ENCODE peak calls at places on chromosome 21, in eight cellular contexts. One of them, this sample, is unnamed.

GRCh38 chr21:39007985-39008384 is 175.3 kb downstream of the PSMG1 start:
- DNase-seq in A549: no peak
- DNase-seq in effector memory CD8-positive, alpha-beta T cell: no peak
- DNase-seq in activated T-helper 1 cell treated with anti-CD3 and anti-CD28 coated beads, Interleukin-12 subunit alpha, Interleukin-12 subunit beta, Interleukin-2, Interleukin-4 antibody, amounts not matched to agents 30 ng/mL and 10 ng/mL and 1 ng/mL, durations not matched to agents 14 hours and 24 hours and 36 hours: no peak
- DNase-seq in NCI-H1105: no peak
- DNase-seq in NCI-H1092 treated with DMSO at 0.1 percent for 48 hours: no peak
- DNase-seq in NAMALWA: no peak
- DNase-seq in NCI-H2029 treated with DMSO at 0.1 percent for 48 hours: no peak
- DNase-seq in this sample: no peak

GRCh38 chr21:45108808-45109800 is 34.7 kb downstream of the ADARB1 start:
- DNase-seq in A549: no peak
- DNase-seq in effector memory CD8-positive, alpha-beta T cell: no peak
- DNase-seq in activated T-helper 1 cell treated with anti-CD3 and anti-CD28 coated beads, Interleukin-12 subunit alpha, Interleukin-12 subunit beta, Interleukin-2, Interleukin-4 antibody, amounts not matched to agents 30 ng/mL and 10 ng/mL and 1 ng/mL, durations not matched to agents 14 hours and 24 hours and 36 hours: no peak
- DNase-seq in NCI-H1105: no peak
- DNase-seq in NCI-H1092 treated with DMSO at 0.1 percent for 48 hours: no peak
- DNase-seq in NAMALWA: no peak
- DNase-seq in NCI-H2029 treated with DMSO at 0.1 percent for 48 hours: no peak
- DNase-seq in this sample: peak; percentile 23

GRCh38 chr21:42097860-42098259 is 26.7 kb downstream of the UMODL1 start:
- DNase-seq in A549: peak; percentile 84
- DNase-seq in effector memory CD8-positive, alpha-beta T cell: no peak
- DNase-seq in activated T-helper 1 cell treated with anti-CD3 and anti-CD28 coated beads, Interleukin-12 subunit alpha, Interleukin-12 subunit beta, Interleukin-2, Interleukin-4 antibody, amounts not matched to agents 30 ng/mL and 10 ng/mL and 1 ng/mL, durations not matched to agents 14 hours and 24 hours and 36 hours: no peak
- DNase-seq in NCI-H1105: no peak
- DNase-seq in NCI-H1092 treated with DMSO at 0.1 percent for 48 hours: peak; percentile 17
- DNase-seq in NAMALWA: no peak
- DNase-seq in NCI-H2029 treated with DMSO at 0.1 percent for 48 hours: peak; percentile 79
- DNase-seq in this sample: peak; percentile 97

GRCh38 chr21:28580585-28580984 is 412.1 kb downstream of the LTN1 start:
- DNase-seq in A549: no peak
- DNase-seq in effector memory CD8-positive, alpha-beta T cell: no peak
- DNase-seq in activated T-helper 1 cell treated with anti-CD3 and anti-CD28 coated beads, Interleukin-12 subunit alpha, Interleukin-12 subunit beta, Interleukin-2, Interleukin-4 antibody, amounts not matched to agents 30 ng/mL and 10 ng/mL and 1 ng/mL, durations not matched to agents 14 hours and 24 hours and 36 hours: no peak
- DNase-seq in NCI-H1105: no peak
- DNase-seq in NCI-H1092 treated with DMSO at 0.1 percent for 48 hours: no peak
- DNase-seq in NAMALWA: no peak
- DNase-seq in NCI-H2029 treated with DMSO at 0.1 percent for 48 hours: no peak
- DNase-seq in this sample: no peak

GRCh38 chr21:42668193-42668592 is 14.8 kb downstream of the PDE9A start:
- DNase-seq in A549: no peak
- DNase-seq in effector memory CD8-positive, alpha-beta T cell: no peak
- DNase-seq in activated T-helper 1 cell treated with anti-CD3 and anti-CD28 coated beads, Interleukin-12 subunit alpha, Interleukin-12 subunit beta, Interleukin-2, Interleukin-4 antibody, amounts not matched to agents 30 ng/mL and 10 ng/mL and 1 ng/mL, durations not matched to agents 14 hours and 24 hours and 36 hours: no peak
- DNase-seq in NCI-H1105: no peak
- DNase-seq in NCI-H1092 treated with DMSO at 0.1 percent for 48 hours: no peak
- DNase-seq in NAMALWA: no peak
- DNase-seq in NCI-H2029 treated with DMSO at 0.1 percent for 48 hours: no peak
- DNase-seq in this sample: no peak

GRCh38 chr21:35366348-35367085 is 317.4 kb upstream of the RUNX1 start:
- DNase-seq in A549: no peak
- DNase-seq in effector memory CD8-positive, alpha-beta T cell: no peak
- DNase-seq in activated T-helper 1 cell treated with anti-CD3 and anti-CD28 coated beads, Interleukin-12 subunit alpha, Interleukin-12 subunit beta, Interleukin-2, Interleukin-4 antibody, amounts not matched to agents 30 ng/mL and 10 ng/mL and 1 ng/mL, durations not matched to agents 14 hours and 24 hours and 36 hours: no peak
- DNase-seq in NCI-H1105: peak; percentile 19
- DNase-seq in NCI-H1092 treated with DMSO at 0.1 percent for 48 hours: peak; percentile 62
- DNase-seq in NAMALWA: no peak
- DNase-seq in NCI-H2029 treated with DMSO at 0.1 percent for 48 hours: no peak
- DNase-seq in this sample: no peak

GRCh38 chr21:41798326-41798725 is 31.5 kb upstream of the RIPK4 start:
- DNase-seq in A549: no peak
- DNase-seq in effector memory CD8-positive, alpha-beta T cell: no peak
- DNase-seq in activated T-helper 1 cell treated with anti-CD3 and anti-CD28 coated beads, Interleukin-12 subunit alpha, Interleukin-12 subunit beta, Interleukin-2, Interleukin-4 antibody, amounts not matched to agents 30 ng/mL and 10 ng/mL and 1 ng/mL, durations not matched to agents 14 hours and 24 hours and 36 hours: no peak
- DNase-seq in NCI-H1105: no peak
- DNase-seq in NCI-H1092 treated with DMSO at 0.1 percent for 48 hours: no peak
- DNase-seq in NAMALWA: no peak
- DNase-seq in NCI-H2029 treated with DMSO at 0.1 percent for 48 hours: no peak
- DNase-seq in this sample: no peak

GRCh38 chr21:35254006-35254751 is 205.1 kb upstream of the RUNX1 start:
- DNase-seq in A549: no peak
- DNase-seq in effector memory CD8-positive, alpha-beta T cell: no peak
- DNase-seq in activated T-helper 1 cell treated with anti-CD3 and anti-CD28 coated beads, Interleukin-12 subunit alpha, Interleukin-12 subunit beta, Interleukin-2, Interleukin-4 antibody, amounts not matched to agents 30 ng/mL and 10 ng/mL and 1 ng/mL, durations not matched to agents 14 hours and 24 hours and 36 hours: no peak
- DNase-seq in NCI-H1105: no peak
- DNase-seq in NCI-H1092 treated with DMSO at 0.1 percent for 48 hours: no peak
- DNase-seq in NAMALWA: no peak
- DNase-seq in NCI-H2029 treated with DMSO at 0.1 percent for 48 hours: no peak
- DNase-seq in this sample: no peak

GRCh38 chr21:39321424-39321823 is 8.0 kb upstream of the BRWD1 start:
- DNase-seq in A549: peak; percentile 14
- DNase-seq in effector memory CD8-positive, alpha-beta T cell: no peak
- DNase-seq in activated T-helper 1 cell treated with anti-CD3 and anti-CD28 coated beads, Interleukin-12 subunit alpha, Interleukin-12 subunit beta, Interleukin-2, Interleukin-4 antibody, amounts not matched to agents 30 ng/mL and 10 ng/mL and 1 ng/mL, durations not matched to agents 14 hours and 24 hours and 36 hours: no peak
- DNase-seq in NCI-H1105: no peak
- DNase-seq in NCI-H1092 treated with DMSO at 0.1 percent for 48 hours: no peak
- DNase-seq in NAMALWA: no peak
- DNase-seq in NCI-H2029 treated with DMSO at 0.1 percent for 48 hours: no peak
- DNase-seq in this sample: no peak

GRCh38 chr21:29526545-29526944 is 227.8 kb downstream of the BACH1 start:
- DNase-seq in A549: no peak
- DNase-seq in effector memory CD8-positive, alpha-beta T cell: no peak
- DNase-seq in activated T-helper 1 cell treated with anti-CD3 and anti-CD28 coated beads, Interleukin-12 subunit alpha, Interleukin-12 subunit beta, Interleukin-2, Interleukin-4 antibody, amounts not matched to agents 30 ng/mL and 10 ng/mL and 1 ng/mL, durations not matched to agents 14 hours and 24 hours and 36 hours: no peak
- DNase-seq in NCI-H1105: no peak
- DNase-seq in NCI-H1092 treated with DMSO at 0.1 percent for 48 hours: no peak
- DNase-seq in NAMALWA: no peak
- DNase-seq in NCI-H2029 treated with DMSO at 0.1 percent for 48 hours: no peak
- DNase-seq in this sample: no peak

GRCh38 chr21:39676054-39676771 is 63.5 kb downstream of the B3GALT5 start:
- DNase-seq in A549: peak; percentile 45
- DNase-seq in effector memory CD8-positive, alpha-beta T cell: peak; percentile 13
- DNase-seq in activated T-helper 1 cell treated with anti-CD3 and anti-CD28 coated beads, Interleukin-12 subunit alpha, Interleukin-12 subunit beta, Interleukin-2, Interleukin-4 antibody, amounts not matched to agents 30 ng/mL and 10 ng/mL and 1 ng/mL, durations not matched to agents 14 hours and 24 hours and 36 hours: no peak
- DNase-seq in NCI-H1105: peak; percentile 82
- DNase-seq in NCI-H1092 treated with DMSO at 0.1 percent for 48 hours: peak; percentile 99
- DNase-seq in NAMALWA: no peak
- DNase-seq in NCI-H2029 treated with DMSO at 0.1 percent for 48 hours: peak; percentile 100
- DNase-seq in this sample: no peak

GRCh38 chr21:45356251-45356650 is 48.7 kb upstream of the COL18A1 start:
- DNase-seq in A549: no peak
- DNase-seq in effector memory CD8-positive, alpha-beta T cell: no peak
- DNase-seq in activated T-helper 1 cell treated with anti-CD3 and anti-CD28 coated beads, Interleukin-12 subunit alpha, Interleukin-12 subunit beta, Interleukin-2, Interleukin-4 antibody, amounts not matched to agents 30 ng/mL and 10 ng/mL and 1 ng/mL, durations not matched to agents 14 hours and 24 hours and 36 hours: no peak
- DNase-seq in NCI-H1105: no peak
- DNase-seq in NCI-H1092 treated with DMSO at 0.1 percent for 48 hours: no peak
- DNase-seq in NAMALWA: peak; percentile 22
- DNase-seq in NCI-H2029 treated with DMSO at 0.1 percent for 48 hours: no peak
- DNase-seq in this sample: no peak

GRCh38 chr21:46244602-46245001 is 16.0 kb upstream of the LSS start:
- DNase-seq in A549: no peak
- DNase-seq in effector memory CD8-positive, alpha-beta T cell: no peak
- DNase-seq in activated T-helper 1 cell treated with anti-CD3 and anti-CD28 coated beads, Interleukin-12 subunit alpha, Interleukin-12 subunit beta, Interleukin-2, Interleukin-4 antibody, amounts not matched to agents 30 ng/mL and 10 ng/mL and 1 ng/mL, durations not matched to agents 14 hours and 24 hours and 36 hours: no peak
- DNase-seq in NCI-H1105: no peak
- DNase-seq in NCI-H1092 treated with DMSO at 0.1 percent for 48 hours: no peak
- DNase-seq in NAMALWA: no peak
- DNase-seq in NCI-H2029 treated with DMSO at 0.1 percent for 48 hours: no peak
- DNase-seq in this sample: no peak

GRCh38 chr21:36080386-36080785 is 10.6 kb downstream of the CBR1 start:
- DNase-seq in A549: no peak
- DNase-seq in effector memory CD8-positive, alpha-beta T cell: no peak
- DNase-seq in activated T-helper 1 cell treated with anti-CD3 and anti-CD28 coated beads, Interleukin-12 subunit alpha, Interleukin-12 subunit beta, Interleukin-2, Interleukin-4 antibody, amounts not matched to agents 30 ng/mL and 10 ng/mL and 1 ng/mL, durations not matched to agents 14 hours and 24 hours and 36 hours: no peak
- DNase-seq in NCI-H1105: no peak
- DNase-seq in NCI-H1092 treated with DMSO at 0.1 percent for 48 hours: no peak
- DNase-seq in NAMALWA: no peak
- DNase-seq in NCI-H2029 treated with DMSO at 0.1 percent for 48 hours: no peak
- DNase-seq in this sample: no peak

GRCh38 chr21:26710155-26710554 is 135.1 kb downstream of the ADAMTS1 start:
- DNase-seq in A549: no peak
- DNase-seq in effector memory CD8-positive, alpha-beta T cell: no peak
- DNase-seq in activated T-helper 1 cell treated with anti-CD3 and anti-CD28 coated beads, Interleukin-12 subunit alpha, Interleukin-12 subunit beta, Interleukin-2, Interleukin-4 antibody, amounts not matched to agents 30 ng/mL and 10 ng/mL and 1 ng/mL, durations not matched to agents 14 hours and 24 hours and 36 hours: no peak
- DNase-seq in NCI-H1105: no peak
- DNase-seq in NCI-H1092 treated with DMSO at 0.1 percent for 48 hours: no peak
- DNase-seq in NAMALWA: no peak
- DNase-seq in NCI-H2029 treated with DMSO at 0.1 percent for 48 hours: no peak
- DNase-seq in this sample: no peak

GRCh38 chr21:35172231-35172630 is 123.1 kb upstream of the RUNX1 start:
- DNase-seq in A549: no peak
- DNase-seq in effector memory CD8-positive, alpha-beta T cell: no peak
- DNase-seq in activated T-helper 1 cell treated with anti-CD3 and anti-CD28 coated beads, Interleukin-12 subunit alpha, Interleukin-12 subunit beta, Interleukin-2, Interleukin-4 antibody, amounts not matched to agents 30 ng/mL and 10 ng/mL and 1 ng/mL, durations not matched to agents 14 hours and 24 hours and 36 hours: no peak
- DNase-seq in NCI-H1105: no peak
- DNase-seq in NCI-H1092 treated with DMSO at 0.1 percent for 48 hours: no peak
- DNase-seq in NAMALWA: no peak
- DNase-seq in NCI-H2029 treated with DMSO at 0.1 percent for 48 hours: no peak
- DNase-seq in this sample: no peak

GRCh38 chr21:28338906-28339305 is 653.8 kb downstream of the LTN1 start:
- DNase-seq in A549: no peak
- DNase-seq in effector memory CD8-positive, alpha-beta T cell: no peak
- DNase-seq in activated T-helper 1 cell treated with anti-CD3 and anti-CD28 coated beads, Interleukin-12 subunit alpha, Interleukin-12 subunit beta, Interleukin-2, Interleukin-4 antibody, amounts not matched to agents 30 ng/mL and 10 ng/mL and 1 ng/mL, durations not matched to agents 14 hours and 24 hours and 36 hours: no peak
- DNase-seq in NCI-H1105: no peak
- DNase-seq in NCI-H1092 treated with DMSO at 0.1 percent for 48 hours: no peak
- DNase-seq in NAMALWA: no peak
- DNase-seq in NCI-H2029 treated with DMSO at 0.1 percent for 48 hours: no peak
- DNase-seq in this sample: peak; percentile 91

GRCh38 chr21:21921410-21922232 is 923.4 kb downstream of the NCAM2 start:
- DNase-seq in A549: peak; percentile 3
- DNase-seq in effector memory CD8-positive, alpha-beta T cell: no peak
- DNase-seq in activated T-helper 1 cell treated with anti-CD3 and anti-CD28 coated beads, Interleukin-12 subunit alpha, Interleukin-12 subunit beta, Interleukin-2, Interleukin-4 antibody, amounts not matched to agents 30 ng/mL and 10 ng/mL and 1 ng/mL, durations not matched to agents 14 hours and 24 hours and 36 hours: no peak
- DNase-seq in NCI-H1105: peak; percentile 36
- DNase-seq in NCI-H1092 treated with DMSO at 0.1 percent for 48 hours: peak; percentile 32
- DNase-seq in NAMALWA: peak; percentile 47
- DNase-seq in NCI-H2029 treated with DMSO at 0.1 percent for 48 hours: no peak
- DNase-seq in this sample: no peak

GRCh38 chr21:36075171-36075570 is 5.3 kb downstream of the CBR1 start:
- DNase-seq in A549: no peak
- DNase-seq in effector memory CD8-positive, alpha-beta T cell: no peak
- DNase-seq in activated T-helper 1 cell treated with anti-CD3 and anti-CD28 coated beads, Interleukin-12 subunit alpha, Interleukin-12 subunit beta, Interleukin-2, Interleukin-4 antibody, amounts not matched to agents 30 ng/mL and 10 ng/mL and 1 ng/mL, durations not matched to agents 14 hours and 24 hours and 36 hours: no peak
- DNase-seq in NCI-H1105: no peak
- DNase-seq in NCI-H1092 treated with DMSO at 0.1 percent for 48 hours: no peak
- DNase-seq in NAMALWA: no peak
- DNase-seq in NCI-H2029 treated with DMSO at 0.1 percent for 48 hours: no peak
- DNase-seq in this sample: no peak

GRCh38 chr21:42666023-42666747 is 12.8 kb downstream of the PDE9A start:
- DNase-seq in A549: peak; percentile 31
- DNase-seq in effector memory CD8-positive, alpha-beta T cell: no peak
- DNase-seq in activated T-helper 1 cell treated with anti-CD3 and anti-CD28 coated beads, Interleukin-12 subunit alpha, Interleukin-12 subunit beta, Interleukin-2, Interleukin-4 antibody, amounts not matched to agents 30 ng/mL and 10 ng/mL and 1 ng/mL, durations not matched to agents 14 hours and 24 hours and 36 hours: no peak
- DNase-seq in NCI-H1105: no peak
- DNase-seq in NCI-H1092 treated with DMSO at 0.1 percent for 48 hours: no peak
- DNase-seq in NAMALWA: peak; percentile 60
- DNase-seq in NCI-H2029 treated with DMSO at 0.1 percent for 48 hours: no peak
- DNase-seq in this sample: no peak

GRCh38 chr21:15004721-15005370 is 60.0 kb downstream of the NRIP1 start:
- DNase-seq in A549: no peak
- DNase-seq in effector memory CD8-positive, alpha-beta T cell: no peak
- DNase-seq in activated T-helper 1 cell treated with anti-CD3 and anti-CD28 coated beads, Interleukin-12 subunit alpha, Interleukin-12 subunit beta, Interleukin-2, Interleukin-4 antibody, amounts not matched to agents 30 ng/mL and 10 ng/mL and 1 ng/mL, durations not matched to agents 14 hours and 24 hours and 36 hours: no peak
- DNase-seq in NCI-H1105: no peak
- DNase-seq in NCI-H1092 treated with DMSO at 0.1 percent for 48 hours: no peak
- DNase-seq in NAMALWA: no peak
- DNase-seq in NCI-H2029 treated with DMSO at 0.1 percent for 48 hours: no peak
- DNase-seq in this sample: no peak

GRCh38 chr21:15126948-15127347 is 62.1 kb upstream of the NRIP1 start:
- DNase-seq in A549: no peak
- DNase-seq in effector memory CD8-positive, alpha-beta T cell: no peak
- DNase-seq in activated T-helper 1 cell treated with anti-CD3 and anti-CD28 coated beads, Interleukin-12 subunit alpha, Interleukin-12 subunit beta, Interleukin-2, Interleukin-4 antibody, amounts not matched to agents 30 ng/mL and 10 ng/mL and 1 ng/mL, durations not matched to agents 14 hours and 24 hours and 36 hours: no peak
- DNase-seq in NCI-H1105: no peak
- DNase-seq in NCI-H1092 treated with DMSO at 0.1 percent for 48 hours: no peak
- DNase-seq in NAMALWA: no peak
- DNase-seq in NCI-H2029 treated with DMSO at 0.1 percent for 48 hours: no peak
- DNase-seq in this sample: no peak

GRCh38 chr21:27300770-27301169 is 333.9 kb upstream of the ADAMTS5 start:
- DNase-seq in A549: no peak
- DNase-seq in effector memory CD8-positive, alpha-beta T cell: no peak
- DNase-seq in activated T-helper 1 cell treated with anti-CD3 and anti-CD28 coated beads, Interleukin-12 subunit alpha, Interleukin-12 subunit beta, Interleukin-2, Interleukin-4 antibody, amounts not matched to agents 30 ng/mL and 10 ng/mL and 1 ng/mL, durations not matched to agents 14 hours and 24 hours and 36 hours: no peak
- DNase-seq in NCI-H1105: no peak
- DNase-seq in NCI-H1092 treated with DMSO at 0.1 percent for 48 hours: no peak
- DNase-seq in NAMALWA: no peak
- DNase-seq in NCI-H2029 treated with DMSO at 0.1 percent for 48 hours: no peak
- DNase-seq in this sample: no peak

GRCh38 chr21:36323032-36323431 is 3.0 kb downstream of the MORC3 start:
- DNase-seq in A549: no peak
- DNase-seq in effector memory CD8-positive, alpha-beta T cell: no peak
- DNase-seq in activated T-helper 1 cell treated with anti-CD3 and anti-CD28 coated beads, Interleukin-12 subunit alpha, Interleukin-12 subunit beta, Interleukin-2, Interleukin-4 antibody, amounts not matched to agents 30 ng/mL and 10 ng/mL and 1 ng/mL, durations not matched to agents 14 hours and 24 hours and 36 hours: no peak
- DNase-seq in NCI-H1105: no peak
- DNase-seq in NCI-H1092 treated with DMSO at 0.1 percent for 48 hours: no peak
- DNase-seq in NAMALWA: peak; percentile 39
- DNase-seq in NCI-H2029 treated with DMSO at 0.1 percent for 48 hours: no peak
- DNase-seq in this sample: peak; percentile 11

GRCh38 chr21:45430521-45431501 is 25.8 kb downstream of the COL18A1 start:
- DNase-seq in A549: no peak
- DNase-seq in effector memory CD8-positive, alpha-beta T cell: no peak
- DNase-seq in activated T-helper 1 cell treated with anti-CD3 and anti-CD28 coated beads, Interleukin-12 subunit alpha, Interleukin-12 subunit beta, Interleukin-2, Interleukin-4 antibody, amounts not matched to agents 30 ng/mL and 10 ng/mL and 1 ng/mL, durations not matched to agents 14 hours and 24 hours and 36 hours: no peak
- DNase-seq in NCI-H1105: no peak
- DNase-seq in NCI-H1092 treated with DMSO at 0.1 percent for 48 hours: no peak
- DNase-seq in NAMALWA: no peak
- DNase-seq in NCI-H2029 treated with DMSO at 0.1 percent for 48 hours: no peak
- DNase-seq in this sample: no peak